ENCODE peak calls at places on chromosomes 4 and X, in ten cellular contexts. A is vagina; W is mesendoderm; H is stimulated activated naive CD4-positive, alpha-beta T cell; X is lower leg skin; K is SHP77; V is stimulated activated CD8-positive, alpha-beta memory T cell treated with anti-CD3 and anti-CD28 coated beads, Interleukin-15, amount 100 ng/mL, for 1 hour; Y is myocyte; U is NCI-H2029; S is EL. R is an unnamed sample.

GRCh38 chr4:129526812-129527211 is 430.9 kb downstream of the C4orf33 start:
- DNase-seq in A (no peak), W (peak), H (no peak), X (no peak), K (no peak), V (no peak), Y (no peak), U (no peak), S (peak), R (no peak)

GRCh38 chr4:2832981-2833670 is 10.5 kb upstream of the ADD1 start:
- DNase-seq in A (peak), W (no peak), H (no peak), X (peak), K (no peak), V (no peak), Y (no peak), U (no peak), S (no peak), R (no peak)

GRCh38 chr4:87567191-87567590 is 38.0 kb upstream of the SPARCL1 start:
- DNase-seq in A (no peak), W (no peak), H (no peak), X (no peak), K (no peak), V (no peak), Y (no peak), U (no peak), S (no peak), R (no peak)

GRCh38 chrX:154517101-154517781 is 1.2 kb upstream of the FAM3A start:
- DNase-seq in A (no peak), W (peak), H (no peak), X (no peak), K (no peak), V (no peak), Y (no peak), U (no peak), S (no peak), R (no peak)

GRCh38 chrX:118554511-118554910 is 58.9 kb downstream of the DOCK11 start:
- DNase-seq in A (no peak), W (no peak), H (no peak), X (no peak), K (no peak), V (no peak), Y (no peak), U (no peak), S (no peak), R (no peak)

GRCh38 chrX:63050225-63050624 is 300.9 kb downstream of the SPIN4 start:
- DNase-seq in A (no peak), W (peak), H (no peak), X (no peak), K (peak), V (no peak), Y (no peak), U (no peak), S (no peak), R (peak)

GRCh38 chr4:106494066-106494465 is 125.5 kb upstream of the GIMD1 start:
- DNase-seq in A (no peak), W (no peak), H (no peak), X (no peak), K (no peak), V (no peak), Y (peak), U (no peak), S (peak), R (no peak)

GRCh38 chrX:68043713-68044438 is 389.4 kb downstream of the OPHN1 start:
- DNase-seq in A (no peak), W (no peak), H (no peak), X (no peak), K (no peak), V (no peak), Y (no peak), U (no peak), S (no peak), R (no peak)

R was measured in SJCRH30.